ENCODE peak calls at places on chromosomes 3 and 15, in four cellular contexts. V is fibroblast of lung, O is mammary epithelial cell, S is keratinocyte. Z is an unnamed sample.
A peak's percentile ranks its signal among the peaks of the same experiment; 100 is the strongest.

GRCh38 chr3:173465112-173465511 is 67.6 kb downstream of the NLGN1 start:
- DNase-seq in O (peak; percentile 11), S (no peak), V (peak; percentile 83), Z (no peak)

GRCh38 chr3:182732232-182733015 is 60.9 kb upstream of the ATP11B start:
- DNase-seq in O (no peak), V (no peak), S (no peak), Z (no peak)

GRCh38 chr3:105458518-105459215 is 92.0 kb downstream of the ALCAM start:
- DNase-seq in V (peak; percentile 91), O (no peak), S (no peak), Z (no peak)

GRCh38 chr3:13420817-13421755 is 964 bp upstream of the NUP210 start:
- DNase-seq in S (no peak), O (no peak), V (no peak), Z (no peak)

GRCh38 chr3:111726788-111727305 is 131.7 kb upstream of the ZBED2 start:
- DNase-seq in S (no peak), V (no peak), O (no peak), Z (no peak)

GRCh38 chr3:34157491-34157890 is 359.1 kb downstream of the PDCD6IP start:
- DNase-seq in O (no peak), V (no peak), S (no peak), Z (no peak)

GRCh38 chr3:138694287-138695007 is 85.9 kb downstream of the FAIM start:
- DNase-seq in O (peak; percentile 88), S (peak; percentile 9), V (peak; percentile 99), Z (no peak)

GRCh38 chr15:37137221-37137620 is 36.9 kb upstream of the MEIS2 start:
- DNase-seq in V (peak; percentile 22), O (no peak), S (no peak), Z (no peak)

GRCh38 chr15:82750831-82751181 is 41.1 kb upstream of the AP3B2 start:
- DNase-seq in S (no peak), V (peak; percentile 24), O (no peak), Z (no peak)

GRCh38 chr15:66673410-66674322 is 28.4 kb upstream of the SMAD6 start:
- DNase-seq in O (no peak), V (peak; percentile 51), S (no peak), Z (no peak)

GRCh38 chr3:185152433-185153169 is at the start of gene C3orf70:
- DNase-seq in V (peak; percentile 65), S (no peak), O (peak; percentile 25), Z (no peak)
- TF ChIP-seq EZH2 in V (peak; percentile 54), S (peak; percentile 99), O (peak; percentile 70), Z (no peak)

DNA sequence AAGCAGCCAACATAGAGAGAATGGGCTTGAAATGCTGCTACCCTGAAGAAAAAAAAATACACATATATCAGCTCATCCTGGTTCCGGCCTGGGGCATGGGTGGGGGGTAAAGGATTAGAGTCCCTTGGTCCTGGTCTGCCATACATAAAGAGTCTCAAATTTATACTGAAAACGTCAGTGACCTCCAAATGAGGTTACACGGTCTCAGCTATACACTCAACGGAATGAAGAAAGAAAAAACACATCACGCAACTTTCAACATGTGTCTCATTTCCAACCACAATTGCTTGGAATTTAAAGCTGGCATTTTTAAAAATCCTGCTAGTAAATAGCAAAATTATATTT is 612.8 kb downstream of the MCTP2 start:
- DNase-seq in V (peak; percentile 5), O (no peak), S (no peak), Z (no peak)
- H3K9ac ChIP-seq in V (no peak overlapping the region), O (no peak overlapping the region), S (no peak overlapping the region), Z (no peak overlapping the region)

GRCh38 chr15:93037341-93038063 is 51.5 kb downstream of the RGMA start:
- DNase-seq in S (no peak), V (peak; percentile 40), O (peak; percentile 56), Z (no peak)
- H3K4me3 ChIP-seq in S (no peak overlapping the region), V (no peak overlapping the region), O (no peak overlapping the region), Z (no peak overlapping the region)

GRCh38 chr15:89362203-89363101 is 27.8 kb upstream of the POLG start:
- DNase-seq in S (no peak), V (no peak), O (no peak), Z (no peak)
- TF ChIP-seq EZH2 in S (peak; percentile 68), V (peak; percentile 16), O (no peak), Z (no peak)